ENCODE peak calls at places on chromosomes 11 and 22, in six cellular contexts. Y is SJSA1; M is endothelial cell; Z is effector CD4-positive, alpha-beta T cell; D is NCI-H1092; C is foreskin fibroblast. O is an unnamed sample.

GRCh38 chr11:2134022-2135010 is 4.9 kb downstream of the IGF2 start:
- DNase-seq in D (no peak), Y (no peak), M (no peak), C (no peak), Z (no peak), O (no peak)

GRCh38 chr22:19179472-19180048 is 1.0 kb upstream of the SLC25A1 start:
- DNase-seq in C (peak; percentile 94), Y (peak; percentile 82), D (peak; percentile 15), M (peak; percentile 71), Z (no peak), O (peak; percentile 58)

GRCh38 chr11:64564947-64565889 is 25.8 kb upstream of the SLC22A12 start:
- DNase-seq in Z (no peak), M (no peak), C (no peak), Y (no peak), D (no peak), O (no peak)

GRCh38 chr11:62061356-62062222 is 62.2 kb upstream of the INCENP start:
- DNase-seq in C (no peak), Y (no peak), Z (no peak), D (no peak), M (no peak), O (no peak)

GRCh38 chr11:35711173-35711910 is 48.8 kb downstream of the TRIM44 start:
- DNase-seq in D (no peak), Z (no peak), M (no peak), C (peak; percentile 24), Y (no peak), O (no peak)

GRCh38 chr22:44622147-44622427 is 79.9 kb upstream of the PRR5 start:
- DNase-seq in M (peak; percentile 40), D (no peak), Y (no peak), C (no peak), Z (no peak), O (no peak)

GRCh38 chr22:50734986-50735738 is 2.8 kb upstream of the ACR start:
- DNase-seq in D (no peak), Y (peak; percentile 27), C (no peak), Z (peak; percentile 1), M (peak; percentile 4), O (no peak)

GRCh38 chr11:45885921-45886721 is 670 bp downstream of the MAPK8IP1 start:
- DNase-seq in Z (no peak), M (no peak), D (peak; percentile 12), C (no peak), Y (no peak), O (no peak)

GRCh38 chr11:35354644-35355043 is 64.7 kb downstream of the SLC1A2 start:
- DNase-seq in M (no peak), Z (no peak), D (no peak), Y (no peak), C (peak; percentile 92), O (no peak)

GRCh38 chr22:42743501-42743991 is 22.9 kb upstream of the A4GALT start:
- DNase-seq in D (no peak), Y (peak; percentile 91), C (peak; percentile 90), M (no peak), Z (no peak), O (no peak)

GRCh38 chr11:117621226-117621625 is 175.8 kb downstream of the DSCAML1 start:
- DNase-seq in D (no peak), Z (no peak), Y (no peak), C (peak; percentile 43), M (no peak), O (no peak)

GRCh38 chr11:127862406-127862805 is 725.0 kb downstream of the ETS1 start:
- DNase-seq in M (no peak), D (no peak), C (no peak), Z (no peak), Y (no peak), O (no peak)

GRCh38 chr22:39920134-39920743 is 19.4 kb downstream of the GRAP2 start:
- DNase-seq in Y (no peak), D (no peak), M (no peak), C (no peak), Z (peak; percentile 45), O (no peak)

GRCh38 chr11:116853461-116854073 is 16.1 kb upstream of the APOA1 start:
- DNase-seq in D (no peak), Y (peak; percentile 58), C (peak; percentile 95), M (no peak), Z (peak; percentile 54), O (no peak)

GRCh38 chr11:18723991-18724390 is 2.0 kb downstream of the IGSF22 start:
- DNase-seq in C (no peak), M (no peak), D (no peak), Y (no peak), Z (no peak), O (no peak)

GRCh38 chr11:86805873-86806310 is 5.5 kb downstream of the PRSS23 start:
- DNase-seq in Y (no peak), C (peak; percentile 65), Z (no peak), D (no peak), M (no peak), O (no peak)

GRCh38 chr11:127789887-127790286 is 789.3 kb upstream of the KIRREL3 start:
- DNase-seq in M (peak; percentile 59), C (no peak), Z (no peak), Y (no peak), D (peak; percentile 34), O (no peak)

GRCh38 chr11:47269829-47270305 is at the start of gene MADD:
- DNase-seq in M (peak; percentile 77), Z (peak; percentile 88), D (peak; percentile 86), C (peak; percentile 96), Y (peak; percentile 82), O (peak; percentile 76)

GRCh38 chr22:46634011-46634699 is 14.0 kb downstream of the GRAMD4 start:
- DNase-seq in Z (no peak), M (no peak), D (no peak), Y (no peak), C (no peak), O (no peak)

GRCh38 chr11:71247551-71248250 is 4.7 kb downstream of the SHANK2 start:
- DNase-seq in Z (no peak), C (peak; percentile 8), D (no peak), M (no peak), Y (no peak), O (no peak)

GRCh38 chr11:86620796-86621575 is 51.4 kb downstream of the ME3 start:
- DNase-seq in Z (no peak), Y (no peak), C (peak; percentile 47), D (no peak), M (no peak), O (no peak)

GRCh38 chr22:46734830-46735453 is 3.1 kb downstream of the CERK start:
- DNase-seq in Y (no peak), M (no peak), Z (peak; percentile 60), C (peak; percentile 34), D (no peak), O (no peak)

GRCh38 chr22:30298005-30298701 is 8.8 kb upstream of the CASTOR1 start:
- DNase-seq in M (no peak), Z (no peak), Y (no peak), C (no peak), D (no peak), O (no peak)

GRCh38 chr11:5923789-5924188 is 18.3 kb upstream of the OR56A3 start:
- DNase-seq in D (no peak), Y (no peak), C (no peak), Z (no peak), M (no peak), O (no peak)

GRCh38 chr22:22940961-22941605 is 53.5 kb downstream of the IGLL5 start:
- DNase-seq in M (no peak), D (no peak), C (no peak), Z (no peak), Y (peak; percentile 31), O (no peak)

GRCh38 chr11:102225689-102226562 is 91.4 kb upstream of the BIRC3 start:
- DNase-seq in Y (peak; percentile 37), Z (no peak), M (no peak), D (no peak), C (peak; percentile 97), O (no peak)

GRCh38 chr22:44445731-44446130 is 52.3 kb downstream of the RTL6 start:
- DNase-seq in D (no peak), Z (no peak), Y (no peak), M (no peak), C (no peak), O (no peak)

GRCh38 chr11:110463153-110463552 is 33.4 kb downstream of the FDX1 start:
- DNase-seq in Y (no peak), M (peak; percentile 64), C (peak; percentile 81), D (peak; percentile 37), Z (no peak), O (no peak)

GRCh38 chr11:1099519-1100355 is 25.1 kb downstream of the MUC2 start:
- DNase-seq in Z (no peak), M (no peak), D (no peak), C (no peak), Y (no peak), O (no peak)

GRCh38 chr11:313787-314547 is at the start of gene IFITM1:
- DNase-seq in M (no peak), D (no peak), Y (no peak), C (peak; percentile 85), Z (peak; percentile 51), O (no peak)

O was measured in progenitor cell of endocrine pancreas.